ENCODE peak calls at places on chromosomes 11 and 22, in seven cellular contexts. T, Z, P, U, J, W and I are unnamed samples.
A peak's percentile ranks its signal among the peaks of the same experiment; 100 is the strongest.

GRCh38 chr11:41053894-41054293 is 405.6 kb downstream of the LRRC4C start:
- DNase-seq in T (no peak), Z (no peak), P (no peak), U (no peak), J (no peak), W (no peak), I (no peak)

GRCh38 chr11:96173424-96173823 is 169.6 kb downstream of the MAML2 start:
- DNase-seq in T (no peak), Z (no peak), P (no peak), U (no peak), J (no peak), W (no peak), I (no peak)

GRCh38 chr22:27173530-27173929 is 516.1 kb downstream of the MIAT start:
- DNase-seq in T (no peak), Z (no peak), P (no peak), U (no peak), J (no peak), W (no peak), I (no peak)

GRCh38 chr11:114440971-114441810 is 1.9 kb downstream of the REXO2 start:
- DNase-seq in T (no peak), Z (peak; percentile 10), P (no peak), U (no peak), J (no peak), W (no peak), I (no peak)

GRCh38 chr11:6629573-6629891 is 10.3 kb upstream of the TPP1 start:
- DNase-seq in T (no peak), Z (no peak), P (no peak), U (no peak), J (no peak), W (no peak), I (no peak)

GRCh38 chr11:126156814-126157213 is 54.6 kb downstream of the RPUSD4 start:
- DNase-seq in T (no peak), Z (no peak), P (no peak), U (no peak), J (no peak), W (no peak), I (no peak)

GRCh38 chr11:103619480-103619879 is 417.0 kb upstream of the DDI1 start:
- DNase-seq in T (no peak), Z (no peak), P (no peak), U (no peak), J (no peak), W (peak; percentile 5), I (no peak)

GRCh38 chr11:76861490-76861953 is 804 bp downstream of the ACER3 start:
- DNase-seq in T (no peak), Z (peak; percentile 13), P (no peak), U (no peak), J (no peak), W (no peak), I (no peak)

GRCh38 chr11:60871378-60872061 is 4.2 kb downstream of the ZP1 start:
- DNase-seq in T (no peak), Z (peak; percentile 56), P (no peak), U (no peak), J (no peak), W (peak; percentile 40), I (peak; percentile 67)

GRCh38 chr22:45603631-45604030 is 68.0 kb upstream of the ATXN10 start:
- DNase-seq in T (no peak), Z (peak; percentile 28), P (no peak), U (no peak), J (no peak), W (no peak), I (no peak)

GRCh38 chr22:44393066-44393465 is 80.3 kb upstream of the SHISAL1 start:
- DNase-seq in T (no peak), Z (no peak), P (no peak), U (no peak), J (no peak), W (no peak), I (no peak)

GRCh38 chr11:1948389-1948788 is 1.3 kb downstream of the MRPL23 start:
- DNase-seq in T (no peak), Z (no peak), P (no peak), U (no peak), J (no peak), W (no peak), I (peak; percentile 25)

GRCh38 chr11:118536726-118537125 is 5.7 kb downstream of the TMEM25 start:
- DNase-seq in T (no peak), Z (peak; percentile 36), P (no peak), U (no peak), J (peak; percentile 11), W (no peak), I (no peak)

GRCh38 chr22:20319041-20319744 is 667 bp downstream of the DGCR6L start:
- DNase-seq in T (peak; percentile 21), Z (peak; percentile 59), P (no peak), U (peak; percentile 13), J (peak; percentile 42), W (peak; percentile 31), I (no peak)

GRCh38 chr11:47403135-47403534 is 5.3 kb upstream of the SLC39A13 start:
- DNase-seq in T (no peak), Z (no peak), P (no peak), U (no peak), J (no peak), W (no peak), I (no peak)

GRCh38 chr11:33829430-33830141 is 55.3 kb upstream of the FBXO3 start:
- DNase-seq in T (peak; percentile 65), Z (peak; percentile 84), P (peak; percentile 27), U (peak; percentile 53), J (peak; percentile 57), W (peak; percentile 67), I (peak; percentile 57)

GRCh38 chr22:39306456-39307361 is 12.7 kb downstream of the RPL3 start:
- DNase-seq in T (peak; percentile 54), Z (no peak), P (no peak), U (no peak), J (peak; percentile 85), W (peak; percentile 59), I (peak; percentile 47)

GRCh38 chr11:78109011-78109685 is 29.5 kb upstream of the NDUFC2 start:
- DNase-seq in T (no peak), Z (no peak), P (no peak), U (no peak), J (no peak), W (no peak), I (no peak)

GRCh38 chr11:109960831-109961230 is 132.4 kb upstream of the ZC3H12C start:
- DNase-seq in T (peak; percentile 84), Z (peak; percentile 81), P (peak; percentile 44), U (no peak), J (peak; percentile 6), W (no peak), I (peak; percentile 49)

GRCh38 chr11:122538060-122538459 is 117.5 kb upstream of the UBASH3B start:
- DNase-seq in T (no peak), Z (no peak), P (no peak), U (no peak), J (no peak), W (no peak), I (no peak)

DNA sequence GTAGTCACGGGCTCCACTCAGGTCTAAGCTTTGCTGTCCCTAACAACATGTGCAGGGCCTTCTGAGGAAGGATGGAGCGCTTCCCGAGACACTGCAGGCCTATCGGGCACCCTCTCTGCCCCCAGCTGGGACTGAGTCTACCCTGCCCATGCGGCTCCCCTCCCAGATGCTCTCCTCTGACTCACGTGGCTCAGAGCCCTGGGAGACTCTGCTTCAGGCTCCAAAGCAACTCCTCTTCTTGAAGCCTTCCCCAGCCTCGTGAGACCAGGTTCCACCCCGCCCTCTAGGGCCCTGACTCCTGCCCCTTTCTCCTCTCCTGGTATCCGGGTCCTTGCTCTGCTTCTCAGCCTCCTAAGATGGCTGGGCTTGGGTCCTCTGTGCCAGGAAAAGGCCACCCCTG is 28.4 kb upstream of the ARFGAP3 start:
- DNase-seq in T (no peak), Z (peak; percentile 84), P (no peak), U (no peak), J (no peak), W (no peak), I (no peak)
- H3K4me3 ChIP-seq in T (no peak overlapping the region), Z (no peak overlapping the region), P (no peak overlapping the region), U (no peak overlapping the region), J (no peak overlapping the region), W (no peak overlapping the region), I (no peak overlapping the region)

GRCh38 chr22:49824185-49824925 is 3.3 kb downstream of the BRD1 start:
- DNase-seq in T (no peak), Z (no peak), P (no peak), U (no peak), J (no peak), W (no peak), I (no peak)

GRCh38 chr22:49825944-49826602 is 1.6 kb downstream of the BRD1 start:
- DNase-seq in T (no peak), Z (peak; percentile 81), P (no peak), U (no peak), J (no peak), W (no peak), I (no peak)

GRCh38 chr22:49825436-49825835 is 2.2 kb downstream of the BRD1 start:
- DNase-seq in T (no peak), Z (peak; percentile 83), P (no peak), U (no peak), J (peak; percentile 81), W (no peak), I (no peak)

GRCh38 chr22:49823289-49824045 is 4.2 kb downstream of the BRD1 start:
- DNase-seq in T (no peak), Z (no peak), P (no peak), U (no peak), J (no peak), W (no peak), I (no peak)

GRCh38 chr22:49824936-49825335 is 2.7 kb downstream of the BRD1 start:
- DNase-seq in T (no peak), Z (no peak), P (no peak), U (no peak), J (no peak), W (no peak), I (no peak)
- H3K4me1 ChIP-seq in T (no peaks in the 10 kb centered on the region), Z (peaks cover 14% of the 10 kb centered on the region), P (no peaks in the 10 kb centered on the region), U (peaks cover 4% of the 10 kb centered on the region), J (peaks cover 17% of the 10 kb centered on the region), W (peaks cover 17% of the 10 kb centered on the region), I (peaks cover 57% of the 10 kb centered on the region)

GRCh38 chr22:40799008-40799407 is 20.1 kb downstream of the SLC25A17 start:
- DNase-seq in T (no peak), Z (no peak), P (no peak), U (no peak), J (no peak), W (no peak), I (no peak)
- H3K27ac ChIP-seq in T (no peak overlapping the region), Z (no peak overlapping the region), P (no peak overlapping the region), U (no peak overlapping the region), J (no peak overlapping the region), W (no peak overlapping the region), I (no peak overlapping the region)

DNA sequence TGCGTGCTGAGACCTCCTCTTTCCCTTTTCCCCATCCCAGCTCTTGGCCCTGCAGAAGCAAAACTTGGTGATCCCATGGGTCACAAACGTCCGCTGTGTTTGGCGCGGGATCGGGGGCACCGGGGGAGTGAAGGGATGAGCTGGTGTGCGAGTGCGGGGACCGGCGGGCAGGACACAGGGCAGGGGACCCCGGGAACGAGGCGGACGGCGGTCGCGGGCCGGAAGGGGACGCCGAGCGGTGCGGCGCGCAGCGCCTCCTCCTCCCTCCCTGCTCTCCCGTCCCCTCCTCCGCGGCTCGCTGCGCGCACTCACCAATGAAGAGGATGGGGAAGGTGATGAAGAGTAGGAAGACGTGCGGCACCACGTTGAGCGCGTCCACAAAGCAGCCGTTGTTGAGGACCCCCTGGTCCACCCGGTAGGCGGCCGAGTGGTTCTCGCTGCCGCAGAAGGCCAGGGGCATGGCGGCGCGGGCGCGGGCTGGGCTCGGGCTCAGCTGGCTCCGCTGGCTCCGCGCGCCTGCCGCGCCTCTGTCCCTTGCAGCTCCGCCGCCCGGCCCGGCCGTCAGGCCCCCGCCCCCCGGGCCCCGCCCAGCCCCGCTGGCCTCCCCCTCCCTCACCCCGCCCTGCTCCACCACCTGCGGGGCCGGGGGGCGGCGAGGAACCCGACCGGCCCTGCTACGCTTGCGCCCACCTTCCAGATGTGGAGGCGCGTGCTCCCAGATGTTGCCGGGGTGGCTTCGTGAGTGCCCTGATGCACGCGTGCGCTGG is at the start of gene ABCC8:
- DNase-seq in T (no peak), Z (no peak), P (no peak), U (no peak), J (no peak), W (peak; percentile 44), I (no peak)
- H3K4me3 ChIP-seq in T (peak within 1 kb of the TSS; percentile 29), Z (no peak within 1 kb of the TSS), P (peak within 1 kb of the TSS; percentile 50), U (no peak within 1 kb of the TSS), J (peak within 1 kb of the TSS; percentile 30), W (peak within 1 kb of the TSS; percentile 48), I (peak within 1 kb of the TSS; percentile 55)